ENCODE peak calls at places on chromosome 22, in eight cellular contexts. U, E, Q, I, L, R, X and S are unnamed samples.

GRCh38 chr22:27046126-27046525 is 388.7 kb downstream of the MIAT start:
- DNase-seq in X (no peak), U (no peak), I (no peak), R (no peak), L (no peak), Q (no peak), E (no peak), S (peak)

GRCh38 chr22:32579533-32580220 is 105.1 kb downstream of the FBXO7 start:
- DNase-seq in E (no peak), X (no peak), R (no peak), U (no peak), I (no peak), Q (no peak), L (no peak), S (no peak)

GRCh38 chr22:50197856-50198623 is 2.8 kb upstream of the SELENOO start:
- DNase-seq in Q (no peak), U (no peak), X (no peak), L (no peak), E (no peak), R (no peak), I (no peak), S (no peak)

GRCh38 chr22:49965291-49966040 is 4.9 kb downstream of the PIM3 start:
- DNase-seq in X (peak), E (no peak), I (no peak), U (peak), L (peak), R (no peak), Q (no peak), S (no peak)

GRCh38 chr22:27245056-27245455 is 556.5 kb downstream of the MN1 start:
- DNase-seq in R (no peak), I (no peak), X (no peak), U (no peak), Q (no peak), E (no peak), L (no peak), S (no peak)

GRCh38 chr22:38167988-38168407 is 13.6 kb downstream of the PLA2G6 start:
- DNase-seq in U (no peak), L (no peak), I (no peak), Q (no peak), X (no peak), E (no peak), R (no peak), S (no peak)

GRCh38 chr22:20628081-20628939 is 120.9 kb downstream of the MED15 start:
- DNase-seq in E (no peak), R (no peak), L (no peak), X (no peak), I (no peak), Q (no peak), U (no peak), S (no peak)

GRCh38 chr22:24207264-24208011 is 26.2 kb downstream of the SUSD2 start:
- DNase-seq in Q (no peak), R (no peak), E (no peak), X (no peak), I (no peak), U (no peak), L (no peak), S (no peak)

GRCh38 chr22:20646906-20647305 is 127.0 kb upstream of the SERPIND1 start:
- DNase-seq in R (no peak), U (no peak), I (no peak), Q (no peak), E (no peak), L (no peak), X (no peak), S (no peak)

GRCh38 chr22:22076937-22077703 is 94.5 kb upstream of the TOP3B start:
- DNase-seq in Q (no peak), I (no peak), R (no peak), U (no peak), E (no peak), X (no peak), L (no peak), S (no peak)

GRCh38 chr22:41401781-41402648 is 20.3 kb downstream of the TEF start:
- DNase-seq in U (no peak), L (no peak), Q (peak), E (no peak), I (no peak), R (no peak), X (peak), S (peak)

GRCh38 chr22:29724843-29725242 is 5.0 kb downstream of the CABP7 start:
- DNase-seq in X (no peak), R (no peak), L (no peak), U (no peak), Q (no peak), I (no peak), E (no peak), S (no peak)

GRCh38 chr22:37098976-37099577 is 10.4 kb downstream of the TMPRSS6 start:
- DNase-seq in Q (no peak), L (no peak), X (no peak), U (peak), E (no peak), R (no peak), I (no peak), S (no peak)

GRCh38 chr22:19386248-19386647 is 45.3 kb downstream of the HIRA start:
- DNase-seq in X (no peak), L (no peak), I (no peak), U (no peak), R (no peak), E (no peak), Q (no peak), S (no peak)

GRCh38 chr22:27613099-27614089 is 188.2 kb downstream of the MN1 start:
- DNase-seq in X (no peak), R (no peak), L (no peak), U (no peak), E (no peak), Q (no peak), I (no peak), S (no peak)

GRCh38 chr22:24977370-24978230 is 25.1 kb downstream of the KIAA1671 start:
- DNase-seq in L (no peak), Q (no peak), I (no peak), R (no peak), X (peak), E (no peak), U (no peak), S (no peak)

GRCh38 chr22:19610518-19611253 is 86.5 kb upstream of the CLDN5 start:
- DNase-seq in U (peak), R (no peak), L (no peak), E (no peak), I (peak), X (no peak), Q (no peak), S (no peak)

GRCh38 chr22:29138556-29138955 is 65.7 kb downstream of the KREMEN1 start:
- DNase-seq in Q (no peak), U (no peak), I (no peak), X (no peak), L (no peak), E (no peak), R (no peak), S (no peak)

GRCh38 chr22:24595228-24595627 is 2.4 kb upstream of the LRRC75B start:
- DNase-seq in I (no peak), Q (no peak), R (no peak), X (no peak), E (no peak), U (no peak), L (no peak), S (no peak)

GRCh38 chr22:24996420-24996952 is 44.0 kb downstream of the KIAA1671 start:
- DNase-seq in E (no peak), R (no peak), U (peak), L (peak), Q (no peak), I (no peak), X (no peak), S (peak)